ENCODE peak calls at places on chromosomes 5 and 9, in five cellular contexts. Q, R, L, U and F are unnamed samples.

GRCh38 chr9:86122309-86122708 is 23.0 kb upstream of the GOLM1 start:
- DNase-seq in Q (no peak), R (no peak), L (no peak), U (no peak), F (no peak)

GRCh38 chr5:10590226-10591047 is 26.6 kb downstream of the ANKRD33B start:
- DNase-seq in Q (no peak), R (no peak), L (no peak), U (no peak), F (peak; percentile 21)

GRCh38 chr9:133163559-133164208 is at the start of gene GBGT1:
- DNase-seq in Q (no peak), R (peak; percentile 29), L (no peak), U (peak; percentile 35), F (peak; percentile 21)

GRCh38 chr9:110842976-110843375 is 174.4 kb downstream of the MUSK start:
- DNase-seq in Q (no peak), R (no peak), L (no peak), U (no peak), F (no peak)

GRCh38 chr9:110426052-110426709 is 88.5 kb upstream of the TXNDC8 start:
- DNase-seq in Q (no peak), R (no peak), L (no peak), U (no peak), F (no peak)

GRCh38 chr9:136928591-136928990 is 15.9 kb downstream of the FBXW5 start:
- DNase-seq in Q (no peak), R (no peak), L (no peak), U (no peak), F (no peak)

GRCh38 chr9:132794730-132795380 is 83.2 kb downstream of the AK8 start:
- DNase-seq in Q (no peak), R (no peak), L (peak; percentile 19), U (no peak), F (no peak)

GRCh38 chr9:121686930-121687541 is 35.6 kb downstream of the DAB2IP start:
- DNase-seq in Q (peak; percentile 69), R (no peak), L (peak; percentile 26), U (peak; percentile 25), F (peak; percentile 37)

GRCh38 chr5:106080540-106080939 is 1590.2 kb downstream of the EFNA5 start:
- DNase-seq in Q (no peak), R (no peak), L (no peak), U (no peak), F (no peak)

GRCh38 chr5:120405923-120406322 is 58.2 kb upstream of the PRR16 start:
- DNase-seq in Q (no peak), R (no peak), L (no peak), U (no peak), F (peak; percentile 35)

GRCh38 chr5:150751096-150751891 is 7.5 kb downstream of the DCTN4 start:
- DNase-seq in Q (no peak), R (no peak), L (no peak), U (no peak), F (no peak)

GRCh38 chr5:170540276-170540675 is 36.5 kb downstream of the KCNIP1 start:
- DNase-seq in Q (no peak), R (no peak), L (no peak), U (no peak), F (no peak)

GRCh38 chr5:75277463-75277862 is 40.8 kb upstream of the ANKRD31 start:
- DNase-seq in Q (no peak), R (no peak), L (peak; percentile 90), U (no peak), F (no peak)

GRCh38 chr5:80608730-80609129 is 38.6 kb upstream of the ANKRD34B start:
- DNase-seq in Q (no peak), R (no peak), L (no peak), U (no peak), F (no peak)